ENCODE peak calls at places on chromosomes 7 and 10, in seven cellular contexts. One of them, this sample, is unnamed.

GRCh38 chr7:101567231-101567630 is 61.9 kb downstream of the MYL10 start:
- DNase-seq in AG09309: no peak
- DNase-seq in heart right ventricle: no peak
- DNase-seq in left lung: no peak
- DNase-seq in lower lobe of right lung: no peak
- DNase-seq in GM23338: peak; percentile 64
- DNase-seq in AG04449: no peak
- DNase-seq in this sample: no peak

GRCh38 chr7:74304550-74304949 is 15.3 kb downstream of the CLIP2 start:
- DNase-seq in AG09309: no peak
- DNase-seq in heart right ventricle: no peak
- DNase-seq in left lung: no peak
- DNase-seq in lower lobe of right lung: no peak
- DNase-seq in GM23338: no peak
- DNase-seq in AG04449: no peak
- DNase-seq in this sample: no peak

GRCh38 chr10:61975107-61975932 is 73.8 kb downstream of the ARID5B start:
- DNase-seq in AG09309: peak; percentile 55
- DNase-seq in heart right ventricle: no peak
- DNase-seq in left lung: no peak
- DNase-seq in lower lobe of right lung: no peak
- DNase-seq in GM23338: no peak
- DNase-seq in AG04449: peak; percentile 51
- DNase-seq in this sample: peak; percentile 69

GRCh38 chr7:80134536-80135305 is at the start of gene GNAI1:
- DNase-seq in AG09309: peak; percentile 72
- DNase-seq in heart right ventricle: peak; percentile 50
- DNase-seq in left lung: peak; percentile 64
- DNase-seq in lower lobe of right lung: peak; percentile 71
- DNase-seq in GM23338: peak; percentile 84
- DNase-seq in AG04449: no peak
- DNase-seq in this sample: peak; percentile 75

GRCh38 chr7:120603366-120603765 is 254.6 kb downstream of the TSPAN12 start:
- DNase-seq in AG09309: no peak
- DNase-seq in heart right ventricle: no peak
- DNase-seq in left lung: no peak
- DNase-seq in lower lobe of right lung: no peak
- DNase-seq in GM23338: no peak
- DNase-seq in AG04449: no peak
- DNase-seq in this sample: no peak

GRCh38 chr7:24926623-24927539 is 53.1 kb downstream of the OSBPL3 start:
- DNase-seq in AG09309: peak; percentile 56
- DNase-seq in heart right ventricle: no peak
- DNase-seq in left lung: no peak
- DNase-seq in lower lobe of right lung: no peak
- DNase-seq in GM23338: no peak
- DNase-seq in AG04449: peak; percentile 87
- DNase-seq in this sample: peak; percentile 67

GRCh38 chr7:124992881-124993562 is 63.4 kb upstream of the POT1 start:
- DNase-seq in AG09309: peak; percentile 11
- DNase-seq in heart right ventricle: no peak
- DNase-seq in left lung: no peak
- DNase-seq in lower lobe of right lung: no peak
- DNase-seq in GM23338: no peak
- DNase-seq in AG04449: peak; percentile 40
- DNase-seq in this sample: peak; percentile 89

GRCh38 chr10:131239926-131240325 is 71.6 kb downstream of the TCERG1L start:
- DNase-seq in AG09309: no peak
- DNase-seq in heart right ventricle: no peak
- DNase-seq in left lung: no peak
- DNase-seq in lower lobe of right lung: no peak
- DNase-seq in GM23338: no peak
- DNase-seq in AG04449: no peak
- DNase-seq in this sample: no peak

GRCh38 chr7:50206521-50207250 is 97.8 kb upstream of the IKZF1 start:
- DNase-seq in AG09309: no peak
- DNase-seq in heart right ventricle: no peak
- DNase-seq in left lung: no peak
- DNase-seq in lower lobe of right lung: peak; percentile 59
- DNase-seq in GM23338: no peak
- DNase-seq in AG04449: no peak
- DNase-seq in this sample: no peak

GRCh38 chr10:79336739-79337138 is 10.5 kb upstream of the PPIF start:
- DNase-seq in AG09309: no peak
- DNase-seq in heart right ventricle: no peak
- DNase-seq in left lung: no peak
- DNase-seq in lower lobe of right lung: no peak
- DNase-seq in GM23338: peak; percentile 6
- DNase-seq in AG04449: no peak
- DNase-seq in this sample: peak; percentile 65

GRCh38 chr10:91391915-91392314 is 18.2 kb upstream of the HECTD2 start:
- DNase-seq in AG09309: no peak
- DNase-seq in heart right ventricle: no peak
- DNase-seq in left lung: peak; percentile 64
- DNase-seq in lower lobe of right lung: peak; percentile 71
- DNase-seq in GM23338: no peak
- DNase-seq in AG04449: no peak
- DNase-seq in this sample: no peak

GRCh38 chr10:124529661-124530214 is 68.1 kb downstream of the LHPP start:
- DNase-seq in AG09309: no peak
- DNase-seq in heart right ventricle: no peak
- DNase-seq in left lung: no peak
- DNase-seq in lower lobe of right lung: no peak
- DNase-seq in GM23338: no peak
- DNase-seq in AG04449: no peak
- DNase-seq in this sample: no peak

GRCh38 chr7:91784469-91784868 is 96.0 kb downstream of the MTERF1 start:
- DNase-seq in AG09309: peak; percentile 55
- DNase-seq in heart right ventricle: no peak
- DNase-seq in left lung: no peak
- DNase-seq in lower lobe of right lung: no peak
- DNase-seq in GM23338: no peak
- DNase-seq in AG04449: peak; percentile 7
- DNase-seq in this sample: peak; percentile 62

GRCh38 chr7:24572014-24572413 is 1.2 kb upstream of the PALS2 start:
- DNase-seq in AG09309: no peak
- DNase-seq in heart right ventricle: no peak
- DNase-seq in left lung: no peak
- DNase-seq in lower lobe of right lung: no peak
- DNase-seq in GM23338: no peak
- DNase-seq in AG04449: no peak
- DNase-seq in this sample: no peak

GRCh38 chr7:156776527-156776926 is 116.5 kb downstream of the LMBR1 start:
- DNase-seq in AG09309: no peak
- DNase-seq in heart right ventricle: no peak
- DNase-seq in left lung: no peak
- DNase-seq in lower lobe of right lung: no peak
- DNase-seq in GM23338: no peak
- DNase-seq in AG04449: no peak
- DNase-seq in this sample: no peak

GRCh38 chr7:85630904-85631582 is 444.2 kb upstream of the SEMA3D start:
- DNase-seq in AG09309: no peak
- DNase-seq in heart right ventricle: no peak
- DNase-seq in left lung: no peak
- DNase-seq in lower lobe of right lung: no peak
- DNase-seq in GM23338: no peak
- DNase-seq in AG04449: no peak
- DNase-seq in this sample: peak; percentile 11

GRCh38 chr10:71191459-71192113 is 20.8 kb upstream of the UNC5B start:
- DNase-seq in AG09309: no peak
- DNase-seq in heart right ventricle: no peak
- DNase-seq in left lung: no peak
- DNase-seq in lower lobe of right lung: no peak
- DNase-seq in GM23338: peak; percentile 82
- DNase-seq in AG04449: no peak
- DNase-seq in this sample: no peak

GRCh38 chr10:12782537-12782936 is 219.0 kb downstream of the CCDC3 start:
- DNase-seq in AG09309: no peak
- DNase-seq in heart right ventricle: peak; percentile 30
- DNase-seq in left lung: no peak
- DNase-seq in lower lobe of right lung: peak; percentile 57
- DNase-seq in GM23338: peak; percentile 72
- DNase-seq in AG04449: no peak
- DNase-seq in this sample: no peak

GRCh38 chr10:22029450-22030236 is 26.1 kb upstream of the DNAJC1 start:
- DNase-seq in AG09309: no peak
- DNase-seq in heart right ventricle: no peak
- DNase-seq in left lung: no peak
- DNase-seq in lower lobe of right lung: no peak
- DNase-seq in GM23338: no peak
- DNase-seq in AG04449: no peak
- DNase-seq in this sample: no peak

GRCh38 chr7:137996386-137996851 is 5.5 kb downstream of the CREB3L2 start:
- DNase-seq in AG09309: no peak
- DNase-seq in heart right ventricle: peak; percentile 75
- DNase-seq in left lung: peak; percentile 44
- DNase-seq in lower lobe of right lung: no peak
- DNase-seq in GM23338: no peak
- DNase-seq in AG04449: no peak
- DNase-seq in this sample: peak; percentile 84

GRCh38 chr7:158824028-158824427 is 5.3 kb downstream of the ESYT2 start:
- DNase-seq in AG09309: no peak
- DNase-seq in heart right ventricle: no peak
- DNase-seq in left lung: no peak
- DNase-seq in lower lobe of right lung: no peak
- DNase-seq in GM23338: no peak
- DNase-seq in AG04449: no peak
- DNase-seq in this sample: no peak

GRCh38 chr10:116802876-116803275 is 46.4 kb upstream of the ENO4 start:
- DNase-seq in AG09309: no peak
- DNase-seq in heart right ventricle: no peak
- DNase-seq in left lung: no peak
- DNase-seq in lower lobe of right lung: no peak
- DNase-seq in GM23338: no peak
- DNase-seq in AG04449: no peak
- DNase-seq in this sample: no peak

GRCh38 chr7:66078067-66078466 is 2.4 kb downstream of the ASL start:
- DNase-seq in AG09309: no peak
- DNase-seq in heart right ventricle: no peak
- DNase-seq in left lung: no peak
- DNase-seq in lower lobe of right lung: no peak
- DNase-seq in GM23338: no peak
- DNase-seq in AG04449: no peak
- DNase-seq in this sample: no peak

GRCh38 chr7:44309271-44310091 is 15.9 kb downstream of the CAMK2B start:
- DNase-seq in AG09309: no peak
- DNase-seq in heart right ventricle: no peak
- DNase-seq in left lung: peak; percentile 52
- DNase-seq in lower lobe of right lung: peak; percentile 67
- DNase-seq in GM23338: peak; percentile 84
- DNase-seq in AG04449: no peak
- DNase-seq in this sample: peak; percentile 46

GRCh38 chr7:139231513-139232376 is 708 bp downstream of the UBN2 start:
- DNase-seq in AG09309: no peak
- DNase-seq in heart right ventricle: no peak
- DNase-seq in left lung: peak; percentile 42
- DNase-seq in lower lobe of right lung: peak; percentile 51
- DNase-seq in GM23338: peak; percentile 60
- DNase-seq in AG04449: no peak
- DNase-seq in this sample: no peak

GRCh38 chr7:157555921-157556320 is 219.1 kb downstream of the DNAJB6 start:
- DNase-seq in AG09309: no peak
- DNase-seq in heart right ventricle: no peak
- DNase-seq in left lung: peak; percentile 9
- DNase-seq in lower lobe of right lung: no peak
- DNase-seq in GM23338: no peak
- DNase-seq in AG04449: no peak
- DNase-seq in this sample: no peak

GRCh38 chr10:48670978-48671913 is 13.4 kb upstream of the WDFY4 start:
- DNase-seq in AG09309: no peak
- DNase-seq in heart right ventricle: no peak
- DNase-seq in left lung: no peak
- DNase-seq in lower lobe of right lung: no peak
- DNase-seq in GM23338: peak; percentile 65
- DNase-seq in AG04449: no peak
- DNase-seq in this sample: no peak

GRCh38 chr7:121853307-121853706 is 19.7 kb upstream of the PTPRZ1 start:
- DNase-seq in AG09309: no peak
- DNase-seq in heart right ventricle: no peak
- DNase-seq in left lung: no peak
- DNase-seq in lower lobe of right lung: no peak
- DNase-seq in GM23338: no peak
- DNase-seq in AG04449: no peak
- DNase-seq in this sample: no peak

GRCh38 chr7:134826105-134826504 is 46.7 kb downstream of the CALD1 start:
- DNase-seq in AG09309: peak; percentile 59
- DNase-seq in heart right ventricle: peak; percentile 43
- DNase-seq in left lung: no peak
- DNase-seq in lower lobe of right lung: no peak
- DNase-seq in GM23338: no peak
- DNase-seq in AG04449: no peak
- DNase-seq in this sample: peak; percentile 91

GRCh38 chr7:25995893-25996529 is 156.0 kb upstream of the NFE2L3 start:
- DNase-seq in AG09309: no peak
- DNase-seq in heart right ventricle: no peak
- DNase-seq in left lung: no peak
- DNase-seq in lower lobe of right lung: no peak
- DNase-seq in GM23338: peak; percentile 24
- DNase-seq in AG04449: no peak
- DNase-seq in this sample: no peak

GRCh38 chr7:99296471-99296870 is 23.8 kb downstream of the MYH16 start:
- DNase-seq in AG09309: no peak
- DNase-seq in heart right ventricle: no peak
- DNase-seq in left lung: no peak
- DNase-seq in lower lobe of right lung: no peak
- DNase-seq in GM23338: peak; percentile 53
- DNase-seq in AG04449: no peak
- DNase-seq in this sample: no peak
- TF ChIP-seq CTCF in AG09309: no peak
- TF ChIP-seq CTCF in heart right ventricle: no peak
- TF ChIP-seq CTCF in left lung: no peak
- TF ChIP-seq CTCF in lower lobe of right lung: no peak
- TF ChIP-seq CTCF in GM23338: peak; percentile 13
- TF ChIP-seq CTCF in AG04449: no peak
- TF ChIP-seq CTCF in this sample: no peak

GRCh38 chr7:2405201-2405600 is 1.8 kb downstream of the CHST12 start:
- DNase-seq in AG09309: no peak
- DNase-seq in heart right ventricle: no peak
- DNase-seq in left lung: no peak
- DNase-seq in lower lobe of right lung: no peak
- DNase-seq in GM23338: no peak
- DNase-seq in AG04449: no peak
- DNase-seq in this sample: no peak
- H3K4me3 ChIP-seq in AG09309: no peak overlapping the region
- H3K4me3 ChIP-seq in heart right ventricle: peak overlapping the region; percentile 93
- H3K4me3 ChIP-seq in left lung: no peak overlapping the region
- H3K4me3 ChIP-seq in lower lobe of right lung: peak overlapping the region; percentile 75
- H3K4me3 ChIP-seq in GM23338: no peak overlapping the region
- H3K4me3 ChIP-seq in AG04449: no peak overlapping the region
- H3K4me3 ChIP-seq in this sample: no peak overlapping the region

GRCh38 chr7:38178004-38178694 is at the start of gene STARD3NL:
- DNase-seq in AG09309: peak; percentile 100
- DNase-seq in heart right ventricle: peak; percentile 100
- DNase-seq in left lung: peak; percentile 98
- DNase-seq in lower lobe of right lung: peak; percentile 96
- DNase-seq in GM23338: peak; percentile 100
- DNase-seq in AG04449: peak; percentile 100
- DNase-seq in this sample: peak; percentile 100
- TF ChIP-seq CTCF in AG09309: no peak
- TF ChIP-seq CTCF in heart right ventricle: no peak
- TF ChIP-seq CTCF in left lung: peak; percentile 24
- TF ChIP-seq CTCF in lower lobe of right lung: no peak
- TF ChIP-seq CTCF in GM23338: no peak
- TF ChIP-seq CTCF in AG04449: no peak
- TF ChIP-seq CTCF in this sample: no peak

GRCh38 chr10:103659674-103660363 is 166.3 kb downstream of the NEURL1 start:
- DNase-seq in AG09309: peak; percentile 79
- DNase-seq in heart right ventricle: peak; percentile 81
- DNase-seq in left lung: peak; percentile 78
- DNase-seq in lower lobe of right lung: peak; percentile 75
- DNase-seq in GM23338: peak; percentile 37
- DNase-seq in AG04449: peak; percentile 53
- DNase-seq in this sample: peak; percentile 94
- H3K4me3 ChIP-seq in AG09309: peak overlapping the region; percentile 64
- H3K4me3 ChIP-seq in heart right ventricle: peak overlapping the region; percentile 67
- H3K4me3 ChIP-seq in left lung: peak overlapping the region; percentile 61
- H3K4me3 ChIP-seq in lower lobe of right lung: peak overlapping the region; percentile 69
- H3K4me3 ChIP-seq in GM23338: no peak overlapping the region
- H3K4me3 ChIP-seq in AG04449: peak overlapping the region; percentile 83
- H3K4me3 ChIP-seq in this sample: peak overlapping the region; percentile 50